ENCODE peak calls at places on chromosomes 6 and 20, in seven cellular contexts. A is body of pancreas; O is hepatic stellate cell; D is IMR-90; R is stimulated activated CD8-positive, alpha-beta memory T cell treated with anti-CD3 and anti-CD28 coated beads, Interleukin-12 subunit alpha, Interleukin-12 subunit beta, amount 100 ng/mL, for 1 hour; L is brain microvascular endothelial cell; C is right cardiac atrium. U is an unnamed sample.
A peak's percentile ranks its signal among the peaks of the same experiment; 100 is the strongest.

GRCh38 chr6:107221519-107221918 is 106.2 kb upstream of the BEND3 start:
- DNase-seq in L (no peak), O (no peak), A (no peak), C (no peak), R (no peak), D (no peak), U (no peak)

GRCh38 chr6:137159912-137160311 is 13.5 kb downstream of the IL22RA2 start:
- DNase-seq in A (no peak), C (no peak), R (no peak), L (peak; percentile 13), O (no peak), D (no peak), U (no peak)

GRCh38 chr6:1504465-1504864 is 105.2 kb upstream of the FOXC1 start:
- DNase-seq in L (no peak), O (no peak), C (peak; percentile 64), A (no peak), D (no peak), R (no peak), U (no peak)

GRCh38 chr20:35561268-35561667 is 19.4 kb downstream of the ERGIC3 start:
- DNase-seq in C (no peak), D (peak; percentile 59), A (no peak), O (peak; percentile 78), R (no peak), L (peak; percentile 49), U (peak; percentile 81)

GRCh38 chr6:142683688-142684087 is 261.3 kb downstream of the HIVEP2 start:
- DNase-seq in O (no peak), A (no peak), R (no peak), D (no peak), L (no peak), C (no peak), U (no peak)

GRCh38 chr6:148831064-148831463 is 84.2 kb downstream of the UST start:
- DNase-seq in A (no peak), O (no peak), C (no peak), D (no peak), L (no peak), R (no peak), U (peak; percentile 22)

GRCh38 chr20:57332105-57333089 is 2.8 kb downstream of the SPO11 start:
- DNase-seq in A (no peak), R (no peak), C (no peak), O (no peak), L (no peak), D (no peak), U (no peak)

GRCh38 chr6:22952076-22952475 is 382.7 kb downstream of the HDGFL1 start:
- DNase-seq in L (no peak), O (no peak), A (no peak), C (no peak), R (no peak), D (peak; percentile 21), U (no peak)

GRCh38 chr6:44010411-44011349 is 116.6 kb downstream of the MRPL14 start:
- DNase-seq in L (peak; percentile 96), C (peak; percentile 72), D (peak; percentile 100), A (no peak), O (peak; percentile 96), R (no peak), U (peak; percentile 97)

GRCh38 chr6:4967301-4968030 is 36.4 kb downstream of the RPP40 start:
- DNase-seq in R (no peak), C (no peak), L (no peak), D (no peak), O (no peak), A (no peak), U (no peak)

U was measured in HT1080.